ENCODE peak calls at places on chromosomes 5 and 9, in six cellular contexts. One of them, this sample, is unnamed.

GRCh38 chr9:80026121-80026520 is 454.4 kb downstream of the TLE4 start:
- DNase-seq in GM23338: no peak
- DNase-seq in HCT116: no peak
- DNase-seq in CD4-positive, CD25-positive, alpha-beta regulatory T cell: no peak
- DNase-seq in CD8-positive, alpha-beta T cell: no peak
- DNase-seq in Peyer's patch: no peak
- DNase-seq in this sample: no peak

GRCh38 chr9:85332487-85332886 is 409.3 kb downstream of the AGTPBP1 start:
- DNase-seq in GM23338: peak
- DNase-seq in HCT116: peak
- DNase-seq in CD4-positive, CD25-positive, alpha-beta regulatory T cell: no peak
- DNase-seq in CD8-positive, alpha-beta T cell: no peak
- DNase-seq in Peyer's patch: no peak
- DNase-seq in this sample: no peak

GRCh38 chr5:179327026-179327735 is 18.1 kb downstream of the ADAMTS2 start:
- DNase-seq in GM23338: no peak
- DNase-seq in HCT116: no peak
- DNase-seq in CD4-positive, CD25-positive, alpha-beta regulatory T cell: no peak
- DNase-seq in CD8-positive, alpha-beta T cell: no peak
- DNase-seq in Peyer's patch: no peak
- DNase-seq in this sample: no peak

GRCh38 chr9:117494401-117495130 is 79.7 kb upstream of the ASTN2 start:
- DNase-seq in GM23338: no peak
- DNase-seq in HCT116: no peak
- DNase-seq in CD4-positive, CD25-positive, alpha-beta regulatory T cell: no peak
- DNase-seq in CD8-positive, alpha-beta T cell: no peak
- DNase-seq in Peyer's patch: no peak
- DNase-seq in this sample: no peak

GRCh38 chr5:180209137-180209581 is at the start of gene RASGEF1C:
- DNase-seq in GM23338: peak
- DNase-seq in HCT116: peak
- DNase-seq in CD4-positive, CD25-positive, alpha-beta regulatory T cell: peak
- DNase-seq in CD8-positive, alpha-beta T cell: peak
- DNase-seq in Peyer's patch: no peak
- DNase-seq in this sample: no peak

GRCh38 chr5:34627794-34628193 is 28.3 kb upstream of the RAI14 start:
- DNase-seq in GM23338: no peak
- DNase-seq in HCT116: no peak
- DNase-seq in CD4-positive, CD25-positive, alpha-beta regulatory T cell: no peak
- DNase-seq in CD8-positive, alpha-beta T cell: no peak
- DNase-seq in Peyer's patch: no peak
- DNase-seq in this sample: no peak

GRCh38 chr9:137136926-137137607 is 1.9 kb upstream of the GRIN1 start:
- DNase-seq in GM23338: no peak
- DNase-seq in HCT116: no peak
- DNase-seq in CD4-positive, CD25-positive, alpha-beta regulatory T cell: no peak
- DNase-seq in CD8-positive, alpha-beta T cell: no peak
- DNase-seq in Peyer's patch: no peak
- DNase-seq in this sample: no peak

GRCh38 chr5:66363097-66363496 is 219.0 kb downstream of the SREK1 start:
- DNase-seq in GM23338: no peak
- DNase-seq in HCT116: no peak
- DNase-seq in CD4-positive, CD25-positive, alpha-beta regulatory T cell: no peak
- DNase-seq in CD8-positive, alpha-beta T cell: no peak
- DNase-seq in Peyer's patch: no peak
- DNase-seq in this sample: no peak

GRCh38 chr9:90137824-90138223 is 504.8 kb downstream of the DIRAS2 start:
- DNase-seq in GM23338: no peak
- DNase-seq in HCT116: no peak
- DNase-seq in CD4-positive, CD25-positive, alpha-beta regulatory T cell: no peak
- DNase-seq in CD8-positive, alpha-beta T cell: no peak
- DNase-seq in Peyer's patch: no peak
- DNase-seq in this sample: no peak

GRCh38 chr9:113808391-113809191 is 67.5 kb upstream of the ZNF618 start:
- DNase-seq in GM23338: no peak
- DNase-seq in HCT116: peak
- DNase-seq in CD4-positive, CD25-positive, alpha-beta regulatory T cell: no peak
- DNase-seq in CD8-positive, alpha-beta T cell: no peak
- DNase-seq in Peyer's patch: no peak
- DNase-seq in this sample: no peak

GRCh38 chr5:150307617-150308426 is 5.1 kb upstream of the ARSI start:
- DNase-seq in GM23338: no peak
- DNase-seq in HCT116: no peak
- DNase-seq in CD4-positive, CD25-positive, alpha-beta regulatory T cell: no peak
- DNase-seq in CD8-positive, alpha-beta T cell: no peak
- DNase-seq in Peyer's patch: no peak
- DNase-seq in this sample: no peak

GRCh38 chr5:56012281-56012963 is 17.7 kb upstream of the IL6ST start:
- DNase-seq in GM23338: no peak
- DNase-seq in HCT116: no peak
- DNase-seq in CD4-positive, CD25-positive, alpha-beta regulatory T cell: no peak
- DNase-seq in CD8-positive, alpha-beta T cell: no peak
- DNase-seq in Peyer's patch: no peak
- DNase-seq in this sample: no peak

GRCh38 chr5:147044868-147045267 is 166.3 kb upstream of the PPP2R2B start:
- DNase-seq in GM23338: no peak
- DNase-seq in HCT116: no peak
- DNase-seq in CD4-positive, CD25-positive, alpha-beta regulatory T cell: no peak
- DNase-seq in CD8-positive, alpha-beta T cell: no peak
- DNase-seq in Peyer's patch: no peak
- DNase-seq in this sample: no peak

GRCh38 chr9:89905628-89906338 is 301.0 kb downstream of the GADD45G start:
- DNase-seq in GM23338: peak
- DNase-seq in HCT116: no peak
- DNase-seq in CD4-positive, CD25-positive, alpha-beta regulatory T cell: no peak
- DNase-seq in CD8-positive, alpha-beta T cell: no peak
- DNase-seq in Peyer's patch: no peak
- DNase-seq in this sample: no peak

GRCh38 chr5:2039180-2039531 is 156.4 kb upstream of the IRX4 start:
- DNase-seq in GM23338: peak
- DNase-seq in HCT116: no peak
- DNase-seq in CD4-positive, CD25-positive, alpha-beta regulatory T cell: no peak
- DNase-seq in CD8-positive, alpha-beta T cell: no peak
- DNase-seq in Peyer's patch: no peak
- DNase-seq in this sample: peak

GRCh38 chr5:123670981-123671557 is 159.1 kb downstream of the CSNK1G3 start:
- DNase-seq in GM23338: peak
- DNase-seq in HCT116: peak
- DNase-seq in CD4-positive, CD25-positive, alpha-beta regulatory T cell: no peak
- DNase-seq in CD8-positive, alpha-beta T cell: no peak
- DNase-seq in Peyer's patch: peak
- DNase-seq in this sample: no peak

GRCh38 chr5:122089614-122090013 is 11.6 kb upstream of the LOX start:
- DNase-seq in GM23338: no peak
- DNase-seq in HCT116: no peak
- DNase-seq in CD4-positive, CD25-positive, alpha-beta regulatory T cell: no peak
- DNase-seq in CD8-positive, alpha-beta T cell: no peak
- DNase-seq in Peyer's patch: no peak
- DNase-seq in this sample: no peak

GRCh38 chr5:72470817-72471216 is 36.4 kb downstream of the ZNF366 start:
- DNase-seq in GM23338: no peak
- DNase-seq in HCT116: no peak
- DNase-seq in CD4-positive, CD25-positive, alpha-beta regulatory T cell: no peak
- DNase-seq in CD8-positive, alpha-beta T cell: no peak
- DNase-seq in Peyer's patch: no peak
- DNase-seq in this sample: no peak

GRCh38 chr5:172150514-172151425 is 37.3 kb downstream of the STK10 start:
- DNase-seq in GM23338: no peak
- DNase-seq in HCT116: no peak
- DNase-seq in CD4-positive, CD25-positive, alpha-beta regulatory T cell: no peak
- DNase-seq in CD8-positive, alpha-beta T cell: no peak
- DNase-seq in Peyer's patch: peak
- DNase-seq in this sample: peak

GRCh38 chr5:111774525-111774924 is 17.5 kb upstream of the NREP start:
- DNase-seq in GM23338: peak
- DNase-seq in HCT116: no peak
- DNase-seq in CD4-positive, CD25-positive, alpha-beta regulatory T cell: no peak
- DNase-seq in CD8-positive, alpha-beta T cell: no peak
- DNase-seq in Peyer's patch: no peak
- DNase-seq in this sample: no peak

GRCh38 chr5:77876862-77877502 is 100.8 kb upstream of the TBCA start:
- DNase-seq in GM23338: no peak
- DNase-seq in HCT116: no peak
- DNase-seq in CD4-positive, CD25-positive, alpha-beta regulatory T cell: no peak
- DNase-seq in CD8-positive, alpha-beta T cell: no peak
- DNase-seq in Peyer's patch: no peak
- DNase-seq in this sample: no peak

GRCh38 chr5:55304584-55304983 is 2.9 kb downstream of the DHX29 start:
- DNase-seq in GM23338: no peak
- DNase-seq in HCT116: no peak
- DNase-seq in CD4-positive, CD25-positive, alpha-beta regulatory T cell: no peak
- DNase-seq in CD8-positive, alpha-beta T cell: no peak
- DNase-seq in Peyer's patch: no peak
- DNase-seq in this sample: no peak

GRCh38 chr5:115386657-115387056 is 90.2 kb upstream of the CCDC112 start:
- DNase-seq in GM23338: no peak
- DNase-seq in HCT116: no peak
- DNase-seq in CD4-positive, CD25-positive, alpha-beta regulatory T cell: no peak
- DNase-seq in CD8-positive, alpha-beta T cell: no peak
- DNase-seq in Peyer's patch: no peak
- DNase-seq in this sample: no peak

GRCh38 chr5:54257366-54258118 is 52.8 kb downstream of the ARL15 start:
- DNase-seq in GM23338: no peak
- DNase-seq in HCT116: no peak
- DNase-seq in CD4-positive, CD25-positive, alpha-beta regulatory T cell: no peak
- DNase-seq in CD8-positive, alpha-beta T cell: no peak
- DNase-seq in Peyer's patch: no peak
- DNase-seq in this sample: no peak

GRCh38 chr9:136011376-136011702 is 50.2 kb upstream of the UBAC1 start:
- DNase-seq in GM23338: no peak
- DNase-seq in HCT116: no peak
- DNase-seq in CD4-positive, CD25-positive, alpha-beta regulatory T cell: no peak
- DNase-seq in CD8-positive, alpha-beta T cell: no peak
- DNase-seq in Peyer's patch: no peak
- DNase-seq in this sample: no peak
- H3K27ac ChIP-seq in GM23338: peak
- H3K27ac ChIP-seq in HCT116: no peak
- H3K27ac ChIP-seq in CD4-positive, CD25-positive, alpha-beta regulatory T cell: no peak
- H3K27ac ChIP-seq in CD8-positive, alpha-beta T cell: no peak
- H3K27ac ChIP-seq in Peyer's patch: peak
- H3K27ac ChIP-seq in this sample: peak

DNA sequence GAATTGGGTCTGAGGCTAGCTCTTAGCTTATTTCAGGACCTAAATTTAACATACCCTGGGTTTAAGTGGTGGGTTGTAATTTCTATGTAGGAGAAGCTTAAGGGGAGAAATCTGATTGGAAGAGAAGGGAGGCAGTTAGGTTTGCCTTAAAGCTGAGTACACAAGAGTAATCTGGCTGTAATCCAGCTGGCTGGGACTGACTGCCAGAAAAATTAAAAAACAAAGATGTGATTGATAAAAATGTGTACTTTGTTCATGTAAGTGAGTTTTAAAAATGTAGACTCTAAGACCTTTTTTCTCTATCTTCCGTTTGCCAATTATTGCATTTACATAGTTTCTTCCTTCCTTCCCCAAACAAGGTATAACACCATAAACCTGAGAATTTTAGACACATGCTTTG is 17.4 kb upstream of the MSMP start:
- DNase-seq in GM23338: no peak
- DNase-seq in HCT116: no peak
- DNase-seq in CD4-positive, CD25-positive, alpha-beta regulatory T cell: no peak
- DNase-seq in CD8-positive, alpha-beta T cell: no peak
- DNase-seq in Peyer's patch: no peak
- DNase-seq in this sample: no peak
- H3K27ac ChIP-seq in GM23338: no peak
- H3K27ac ChIP-seq in HCT116: no peak
- H3K27ac ChIP-seq in CD4-positive, CD25-positive, alpha-beta regulatory T cell: no peak
- H3K27ac ChIP-seq in CD8-positive, alpha-beta T cell: no peak
- H3K27ac ChIP-seq in Peyer's patch: peak
- H3K27ac ChIP-seq in this sample: no peak

GRCh38 chr5:14186132-14186830 is 43.1 kb downstream of the TRIO start:
- DNase-seq in GM23338: no peak
- DNase-seq in HCT116: no peak
- DNase-seq in CD4-positive, CD25-positive, alpha-beta regulatory T cell: no peak
- DNase-seq in CD8-positive, alpha-beta T cell: no peak
- DNase-seq in Peyer's patch: no peak
- DNase-seq in this sample: no peak
- H3K27ac ChIP-seq in GM23338: peak
- H3K27ac ChIP-seq in HCT116: peak
- H3K27ac ChIP-seq in CD4-positive, CD25-positive, alpha-beta regulatory T cell: no peak
- H3K27ac ChIP-seq in CD8-positive, alpha-beta T cell: no peak
- H3K27ac ChIP-seq in Peyer's patch: peak
- H3K27ac ChIP-seq in this sample: peak

DNA sequence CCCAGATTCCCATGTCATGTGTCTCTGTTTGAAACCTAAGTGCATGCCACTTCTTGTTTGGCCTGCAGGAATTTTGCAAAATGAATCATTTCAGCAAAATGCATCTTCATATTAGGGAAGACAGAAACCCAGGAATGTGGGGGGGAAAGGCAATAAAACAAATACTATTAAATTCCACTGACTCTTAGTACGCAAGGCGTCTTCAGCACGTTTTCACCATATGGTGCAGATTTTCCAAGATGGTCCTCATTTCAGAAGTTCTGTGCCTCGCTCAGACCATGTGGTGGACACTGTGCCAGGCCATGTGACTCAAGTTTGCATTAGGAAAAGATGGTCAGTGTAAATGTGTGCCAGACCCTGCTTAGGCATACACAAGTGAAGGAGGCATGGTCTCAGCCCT is 184.0 kb downstream of the ACTL7B start:
- DNase-seq in GM23338: no peak
- DNase-seq in HCT116: no peak
- DNase-seq in CD4-positive, CD25-positive, alpha-beta regulatory T cell: no peak
- DNase-seq in CD8-positive, alpha-beta T cell: no peak
- DNase-seq in Peyer's patch: no peak
- DNase-seq in this sample: no peak
- H3K27ac ChIP-seq in GM23338: no peak
- H3K27ac ChIP-seq in HCT116: no peak
- H3K27ac ChIP-seq in CD4-positive, CD25-positive, alpha-beta regulatory T cell: no peak
- H3K27ac ChIP-seq in CD8-positive, alpha-beta T cell: no peak
- H3K27ac ChIP-seq in Peyer's patch: no peak
- H3K27ac ChIP-seq in this sample: no peak

DNA sequence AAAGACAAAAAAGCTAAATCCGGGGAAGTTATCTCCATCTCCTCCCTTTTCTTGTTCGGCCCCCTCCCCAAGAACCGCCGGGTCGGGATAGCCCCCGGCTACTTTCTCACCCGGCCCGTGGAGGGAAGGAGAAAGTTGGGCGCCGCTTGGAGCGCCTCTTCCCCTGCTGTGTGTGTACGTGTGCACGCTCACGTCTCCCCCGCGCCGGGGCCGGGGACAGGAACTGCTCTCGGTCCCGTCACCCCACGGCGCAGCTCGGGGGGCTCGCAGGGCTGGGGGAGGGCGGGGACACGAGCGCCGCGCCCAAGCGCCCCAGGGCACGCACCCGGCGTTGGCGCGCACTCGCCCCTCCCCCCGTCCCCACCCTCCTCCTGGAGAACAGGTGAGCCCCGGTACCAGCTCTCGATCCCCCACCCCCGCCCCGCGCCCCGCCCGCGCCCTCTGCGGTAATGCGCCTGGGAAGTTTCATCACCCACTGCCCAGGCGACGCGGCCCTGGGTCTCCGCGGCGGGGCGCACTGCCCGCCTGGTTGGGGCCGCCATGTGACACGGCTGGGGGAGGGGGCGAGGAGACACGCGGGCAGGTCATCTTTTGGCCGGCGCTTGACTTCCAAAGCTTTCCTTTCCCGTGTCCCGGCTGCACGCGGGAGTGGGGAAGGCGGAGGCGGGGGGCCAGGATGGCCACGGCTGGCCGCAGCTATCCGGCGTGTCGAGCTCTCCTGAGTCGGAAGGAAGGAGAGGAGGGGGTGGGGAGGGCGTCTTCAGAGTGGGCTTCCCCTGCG is 1.3 kb upstream of the STC2 start:
- DNase-seq in GM23338: peak
- DNase-seq in HCT116: peak
- DNase-seq in CD4-positive, CD25-positive, alpha-beta regulatory T cell: no peak
- DNase-seq in CD8-positive, alpha-beta T cell: no peak
- DNase-seq in Peyer's patch: no peak
- DNase-seq in this sample: no peak
- H3K27ac ChIP-seq in GM23338: peak
- H3K27ac ChIP-seq in HCT116: peak
- H3K27ac ChIP-seq in CD4-positive, CD25-positive, alpha-beta regulatory T cell: no peak
- H3K27ac ChIP-seq in CD8-positive, alpha-beta T cell: no peak
- H3K27ac ChIP-seq in Peyer's patch: no peak
- H3K27ac ChIP-seq in this sample: no peak

This sample was measured in caudate nucleus.